ENCODE peak calls at places on chromosome 10, in seven cellular contexts. E is RPMI7951; Z is NCI-H69; Q is aorta; I is activated CD4-positive, alpha-beta T cell treated with anti-CD3 and anti-CD28 coated beads for 4 hours; O is T47D; T is Panc1. F is an unnamed sample.
A peak's percentile ranks its signal among the peaks of the same experiment; 100 is the strongest.

GRCh38 chr10:23469596-23470237 is 30.8 kb downstream of the OTUD1 start:
- DNase-seq in E (no peak), Z (no peak), Q (no peak), I (no peak), O (no peak), T (no peak), F (no peak)

GRCh38 chr10:117457071-117457810 is 82.0 kb upstream of the PDZD8 start:
- DNase-seq in E (no peak), Z (no peak), Q (no peak), I (no peak), O (no peak), T (no peak), F (no peak)

GRCh38 chr10:131684976-131685375 is 215.8 kb upstream of the PPP2R2D start:
- DNase-seq in E (no peak), Z (no peak), Q (no peak), I (no peak), O (no peak), T (no peak), F (no peak)

GRCh38 chr10:15253951-15254807 is 85.7 kb upstream of the NMT2 start:
- DNase-seq in E (no peak), Z (peak; percentile 3), Q (no peak), I (no peak), O (no peak), T (no peak), F (no peak)

GRCh38 chr10:107701947-107702346 is 537.4 kb upstream of the SORCS1 start:
- DNase-seq in E (no peak), Z (no peak), Q (no peak), I (no peak), O (no peak), T (no peak), F (no peak)

GRCh38 chr10:26621243-26621888 is 76.1 kb upstream of the PDSS1 start:
- DNase-seq in E (no peak), Z (no peak), Q (no peak), I (no peak), O (no peak), T (no peak), F (no peak)

GRCh38 chr10:119429771-119430170 is 112.7 kb downstream of the RGS10 start:
- DNase-seq in E (no peak), Z (no peak), Q (no peak), I (no peak), O (no peak), T (no peak), F (no peak)

GRCh38 chr10:36721851-36722250 is 403.5 kb upstream of the ANKRD30A start:
- DNase-seq in E (peak; percentile 68), Z (no peak), Q (no peak), I (no peak), O (no peak), T (no peak), F (no peak)

GRCh38 chr10:93566435-93567276 is at the start of gene FFAR4:
- DNase-seq in E (peak; percentile 5), Z (peak; percentile 47), Q (peak; percentile 76), I (no peak), O (peak; percentile 80), T (no peak), F (no peak)

GRCh38 chr10:28135258-28135657 is 136.4 kb upstream of the ODAD2 start:
- DNase-seq in E (no peak), Z (no peak), Q (no peak), I (no peak), O (no peak), T (no peak), F (no peak)

GRCh38 chr10:131658476-131659110 is 242.2 kb upstream of the PPP2R2D start:
- DNase-seq in E (no peak), Z (no peak), Q (peak; percentile 27), I (no peak), O (no peak), T (no peak), F (no peak)

GRCh38 chr10:103618575-103619423 is 125.3 kb downstream of the NEURL1 start:
- DNase-seq in E (no peak), Z (no peak), Q (peak; percentile 86), I (no peak), O (no peak), T (no peak), F (no peak)

GRCh38 chr10:14282271-14282670 is 48.5 kb downstream of the FRMD4A start:
- DNase-seq in E (peak; percentile 58), Z (no peak), Q (no peak), I (no peak), O (no peak), T (no peak), F (no peak)

GRCh38 chr10:119316729-119317097 is 109.3 kb downstream of the GRK5 start:
- DNase-seq in E (peak; percentile 86), Z (no peak), Q (no peak), I (no peak), O (no peak), T (no peak), F (no peak)

GRCh38 chr10:128018704-128019103 is 107.5 kb downstream of the MKI67 start:
- DNase-seq in E (no peak), Z (no peak), Q (no peak), I (no peak), O (no peak), T (no peak), F (no peak)

GRCh38 chr10:95814011-95814727 is 58.2 kb downstream of the ENTPD1 start:
- DNase-seq in E (peak; percentile 65), Z (no peak), Q (peak; percentile 67), I (no peak), O (no peak), T (no peak), F (no peak)

GRCh38 chr10:43137701-43137970 is 609 bp upstream of the CSGALNACT2 start:
- DNase-seq in E (peak; percentile 70), Z (peak; percentile 65), Q (peak; percentile 68), I (peak; percentile 39), O (peak; percentile 79), T (no peak), F (peak; percentile 56)

GRCh38 chr10:9339702-9340101 is 1285.2 kb downstream of the GATA3 start:
- DNase-seq in E (no peak), Z (no peak), Q (no peak), I (no peak), O (no peak), T (no peak), F (no peak)

F was measured in activated CD8-positive, alpha-beta memory T cell treated with anti-CD3 and anti-CD28 coated beads, Interleukin-2, amount 50 U/mL, for 4 hours.